ENCODE peak calls at places on chromosomes 12 and 14, in five cellular contexts. D, A, Z, I and E are unnamed samples.

GRCh38 chr12:25456474-25456873 is 96.6 kb downstream of the LMNTD1 start:
- DNase-seq in D (no peak), A (no peak), Z (no peak), I (no peak), E (no peak)

GRCh38 chr12:112421363-112421762 is 2.6 kb downstream of the PTPN11 start:
- DNase-seq in D (no peak), A (no peak), Z (no peak), I (no peak), E (no peak)

GRCh38 chr12:46103691-46104090 is 113.3 kb upstream of the SCAF11 start:
- DNase-seq in D (no peak), A (no peak), Z (no peak), I (no peak), E (no peak)

GRCh38 chr14:31541702-31542101 is 19.5 kb upstream of the NUBPL start:
- DNase-seq in D (peak), A (no peak), Z (no peak), I (peak), E (no peak)

GRCh38 chr12:46265102-46265501 is 3.7 kb downstream of the SLC38A1 start:
- DNase-seq in D (no peak), A (no peak), Z (no peak), I (peak), E (no peak)

GRCh38 chr12:13238204-13238603 is 41.7 kb downstream of the EMP1 start:
- DNase-seq in D (no peak), A (no peak), Z (no peak), I (no peak), E (no peak)

GRCh38 chr14:69328317-69328716 is 68.4 kb downstream of the GALNT16 start:
- DNase-seq in D (no peak), A (no peak), Z (no peak), I (no peak), E (no peak)

GRCh38 chr12:119235352-119235751 is 56.6 kb downstream of the HSPB8 start:
- DNase-seq in D (no peak), A (no peak), Z (no peak), I (no peak), E (peak)

GRCh38 chr12:95203477-95203843 is 13.8 kb downstream of the FGD6 start:
- DNase-seq in D (no peak), A (no peak), Z (no peak), I (no peak), E (no peak)

GRCh38 chr14:74946659-74947281 is 8.6 kb downstream of the PGF start:
- DNase-seq in D (no peak), A (no peak), Z (no peak), I (peak), E (peak)

GRCh38 chr14:100979780-100980179 is 76.3 kb upstream of the RTL1 start:
- DNase-seq in D (no peak), A (no peak), Z (no peak), I (peak), E (no peak)

GRCh38 chr14:100017578-100017977 is 47.6 kb upstream of the EVL start:
- DNase-seq in D (no peak), A (no peak), Z (no peak), I (no peak), E (no peak)

GRCh38 chr14:75831455-75831854 is 150.3 kb downstream of the TGFB3 start:
- DNase-seq in D (no peak), A (peak), Z (no peak), I (peak), E (no peak)

GRCh38 chr12:53952871-53953734 is 1.6 kb upstream of the HOXC12 start:
- DNase-seq in D (no peak), A (no peak), Z (no peak), I (no peak), E (peak)

GRCh38 chr12:79344855-79345840 is 345.6 kb downstream of the PAWR start:
- DNase-seq in D (peak), A (no peak), Z (peak), I (peak), E (peak)

GRCh38 chr12:46371718-46372130 is 849 bp downstream of the SLC38A2 start:
- DNase-seq in D (peak), A (no peak), Z (peak), I (no peak), E (peak)

GRCh38 chr12:50764861-50765324 is 992 bp downstream of the ATF1 start:
- DNase-seq in D (peak), A (peak), Z (no peak), I (peak), E (peak)

GRCh38 chr14:23829736-23830474 is 123.7 kb upstream of the DHRS4 start:
- DNase-seq in D (no peak), A (no peak), Z (no peak), I (peak), E (peak)

GRCh38 chr14:54147285-54147684 is 190.7 kb upstream of the BMP4 start:
- DNase-seq in D (no peak), A (no peak), Z (no peak), I (peak), E (peak)